ENCODE peak calls at places on chromosomes 3 and 15, in five cellular contexts. N is CD4-positive, CD25-positive, alpha-beta regulatory T cell; M is neural progenitor cell; E is stimulated activated CD4-positive, alpha-beta T cell treated with anti-CD3 and anti-CD28 coated beads, Interleukin-4, amount 100 ng/mL, for 4 hours; Q is body of pancreas. L is an unnamed sample.

GRCh38 chr15:67240235-67241131 is 14.0 kb downstream of the AAGAB start:
- DNase-seq in N (peak; percentile 57), M (no peak), E (no peak), Q (peak; percentile 42), L (no peak)

GRCh38 chr15:51403946-51404695 is 62.7 kb downstream of the GLDN start:
- DNase-seq in N (no peak), M (no peak), E (no peak), Q (no peak), L (no peak)

GRCh38 chr3:43161684-43162512 is 56.0 kb upstream of the POMGNT2 start:
- DNase-seq in N (peak; percentile 77), M (peak; percentile 34), E (no peak), Q (no peak), L (no peak)

GRCh38 chr15:69476704-69477473 is 24.3 kb downstream of the RPLP1 start:
- DNase-seq in N (no peak), M (no peak), E (no peak), Q (no peak), L (no peak)

GRCh38 chr15:47412802-47413201 is 304.5 kb upstream of the SEMA6D start:
- DNase-seq in N (no peak), M (no peak), E (no peak), Q (no peak), L (no peak)

GRCh38 chr15:93779341-93779740 is 452.0 kb upstream of the MCTP2 start:
- DNase-seq in N (no peak), M (no peak), E (no peak), Q (no peak), L (no peak)

GRCh38 chr15:97902140-97902780 is 58.2 kb upstream of the ARRDC4 start:
- DNase-seq in N (no peak), M (no peak), E (no peak), Q (no peak), L (no peak)

GRCh38 chr3:46982581-46982980 is 3.1 kb downstream of the NBEAL2 start:
- DNase-seq in N (no peak), M (no peak), E (no peak), Q (no peak), L (no peak)

GRCh38 chr3:127115691-127116351 is 77.1 kb upstream of the PRR23E start:
- DNase-seq in N (no peak), M (no peak), E (no peak), Q (no peak), L (no peak)

GRCh38 chr3:187943677-187944390 is 198.6 kb upstream of the BCL6 start:
- DNase-seq in N (no peak), M (peak; percentile 20), E (no peak), Q (no peak), L (no peak)

GRCh38 chr15:93005133-93005532 is 83.9 kb downstream of the RGMA start:
- DNase-seq in N (no peak), M (no peak), E (no peak), Q (no peak), L (no peak)

GRCh38 chr3:120741837-120742197 is 499 bp downstream of the RABL3 start:
- DNase-seq in N (no peak), M (no peak), E (no peak), Q (no peak), L (no peak)

GRCh38 chr3:63462732-63463131 is 184.6 kb downstream of the SYNPR start:
- DNase-seq in N (no peak), M (no peak), E (no peak), Q (no peak), L (no peak)

GRCh38 chr3:161020264-161020663 is 84.9 kb downstream of the B3GALNT1 start:
- DNase-seq in N (no peak), M (no peak), E (no peak), Q (no peak), L (no peak)

GRCh38 chr3:152313430-152313829 is 44.7 kb downstream of the MBNL1 start:
- DNase-seq in N (no peak), M (no peak), E (no peak), Q (no peak), L (no peak)

GRCh38 chr3:122493296-122493695 is 21.4 kb downstream of the KPNA1 start:
- DNase-seq in N (no peak), M (no peak), E (no peak), Q (no peak), L (no peak)

GRCh38 chr3:127040216-127040615 is 57.3 kb downstream of the PLXNA1 start:
- DNase-seq in N (no peak), M (no peak), E (no peak), Q (no peak), L (no peak)

GRCh38 chr3:4472312-4472711 is 5.2 kb upstream of the SUMF1 start:
- DNase-seq in N (no peak), M (no peak), E (no peak), Q (no peak), L (no peak)

GRCh38 chr3:98501270-98501669 is 3.8 kb downstream of the OR5K2 start:
- DNase-seq in N (no peak), M (no peak), E (no peak), Q (no peak), L (no peak)